ENCODE peak calls at places on chromosomes 13 and 19, in four cellular contexts. One of them, this sample, is unnamed. For H3K4me1, the result is how much of the 10 kb centered on the place peaks cover.

GRCh38 chr13:110109140-110109783 is 197.7 kb downstream of the COL4A1 start:
- DNase-seq in heart right ventricle: no peak
- DNase-seq in uterus: no peak
- DNase-seq in IMR-90: no peak
- DNase-seq in this sample: no peak

GRCh38 chr19:49441210-49441959 is at the start of gene SLC17A7:
- DNase-seq in heart right ventricle: peak
- DNase-seq in uterus: peak
- DNase-seq in IMR-90: no peak
- DNase-seq in this sample: peak

GRCh38 chr13:90185734-90186133 is 1161.8 kb upstream of the MIR17HG start:
- DNase-seq in heart right ventricle: no peak
- DNase-seq in uterus: no peak
- DNase-seq in IMR-90: no peak
- DNase-seq in this sample: no peak

GRCh38 chr19:47497073-47497766 is 13.2 kb upstream of the KPTN start:
- DNase-seq in heart right ventricle: no peak
- DNase-seq in uterus: no peak
- DNase-seq in IMR-90: no peak
- DNase-seq in this sample: no peak

GRCh38 chr19:44747739-44748425 is 626 bp upstream of the BCL3 start:
- DNase-seq in heart right ventricle: peak
- DNase-seq in uterus: peak
- DNase-seq in IMR-90: peak
- DNase-seq in this sample: peak

GRCh38 chr13:80945328-80945727 is 604.4 kb upstream of the SPRY2 start:
- DNase-seq in heart right ventricle: peak
- DNase-seq in uterus: no peak
- DNase-seq in IMR-90: no peak
- DNase-seq in this sample: no peak

GRCh38 chr13:113658836-113659235 is 838 bp upstream of the ATP4B start:
- DNase-seq in heart right ventricle: no peak
- DNase-seq in uterus: peak
- DNase-seq in IMR-90: no peak
- DNase-seq in this sample: peak

GRCh38 chr13:112194579-112194978 is 127.6 kb downstream of the SOX1 start:
- DNase-seq in heart right ventricle: no peak
- DNase-seq in uterus: no peak
- DNase-seq in IMR-90: no peak
- DNase-seq in this sample: no peak

GRCh38 chr13:113275387-113275786 is 21.7 kb upstream of the LAMP1 start:
- DNase-seq in heart right ventricle: no peak
- DNase-seq in uterus: no peak
- DNase-seq in IMR-90: peak
- DNase-seq in this sample: no peak

GRCh38 chr13:91868351-91868750 is 469.9 kb downstream of the GPC5 start:
- DNase-seq in heart right ventricle: no peak
- DNase-seq in uterus: no peak
- DNase-seq in IMR-90: no peak
- DNase-seq in this sample: no peak

GRCh38 chr19:17889609-17890214 is 18.0 kb downstream of the SLC5A5 start:
- DNase-seq in heart right ventricle: no peak
- DNase-seq in uterus: no peak
- DNase-seq in IMR-90: peak
- DNase-seq in this sample: no peak

GRCh38 chr19:12785431-12786011 is 5.8 kb upstream of the JUNB start:
- DNase-seq in heart right ventricle: peak
- DNase-seq in uterus: no peak
- DNase-seq in IMR-90: no peak
- DNase-seq in this sample: no peak
- TF ChIP-seq CTCF in heart right ventricle: no peak
- TF ChIP-seq CTCF in uterus: no peak
- TF ChIP-seq CTCF in IMR-90: no peak
- TF ChIP-seq CTCF in this sample: no peak

DNA sequence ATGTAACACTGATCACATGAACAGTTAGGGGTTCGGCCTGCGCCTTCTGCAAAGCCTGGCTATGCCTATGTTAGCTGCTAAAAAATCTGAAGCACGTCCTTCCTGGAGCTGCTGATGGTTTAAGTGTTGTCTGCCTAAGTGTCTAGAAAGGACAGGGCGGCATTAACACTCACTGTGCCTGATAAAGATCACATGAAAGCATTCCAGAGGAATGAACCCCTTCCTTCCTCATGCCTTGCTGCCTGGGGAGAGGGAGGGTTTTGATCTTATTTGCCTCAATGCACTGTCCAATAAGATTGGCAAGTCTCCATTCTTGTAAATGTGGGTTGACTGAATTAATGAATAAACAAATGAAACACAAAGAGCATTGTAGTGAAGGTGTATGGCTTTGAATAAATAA is 5.2 kb downstream of the DOCK9 start:
- DNase-seq in heart right ventricle: no peak
- DNase-seq in uterus: no peak
- DNase-seq in IMR-90: peak
- DNase-seq in this sample: no peak
- H3K4me1 ChIP-seq in heart right ventricle: half or more
- H3K4me1 ChIP-seq in uterus: under half
- H3K4me1 ChIP-seq in IMR-90: under half
- H3K4me1 ChIP-seq in this sample: half or more

GRCh38 chr13:29707876-29708543 is 112.5 kb upstream of the SLC7A1 start:
- DNase-seq in heart right ventricle: no peak
- DNase-seq in uterus: no peak
- DNase-seq in IMR-90: peak
- DNase-seq in this sample: no peak

GRCh38 chr13:29718694-29719093 is 123.2 kb upstream of the SLC7A1 start:
- DNase-seq in heart right ventricle: no peak
- DNase-seq in uterus: no peak
- DNase-seq in IMR-90: no peak
- DNase-seq in this sample: no peak

GRCh38 chr13:29716493-29716892 is 121.0 kb upstream of the SLC7A1 start:
- DNase-seq in heart right ventricle: no peak
- DNase-seq in uterus: no peak
- DNase-seq in IMR-90: no peak
- DNase-seq in this sample: no peak

GRCh38 chr13:29713841-29714240 is 118.4 kb upstream of the SLC7A1 start:
- DNase-seq in heart right ventricle: no peak
- DNase-seq in uterus: no peak
- DNase-seq in IMR-90: peak
- DNase-seq in this sample: no peak
- TF ChIP-seq CTCF in heart right ventricle: no peak
- TF ChIP-seq CTCF in uterus: peak
- TF ChIP-seq CTCF in IMR-90: peak
- TF ChIP-seq CTCF in this sample: no peak

GRCh38 chr13:22933571-22934181 is 247.1 kb upstream of the SGCG start:
- DNase-seq in heart right ventricle: no peak
- DNase-seq in uterus: no peak
- DNase-seq in IMR-90: no peak
- DNase-seq in this sample: no peak
- H3K4me1 ChIP-seq in heart right ventricle: under half
- H3K4me1 ChIP-seq in uterus: under half
- H3K4me1 ChIP-seq in IMR-90: under half
- H3K4me1 ChIP-seq in this sample: under half

DNA sequence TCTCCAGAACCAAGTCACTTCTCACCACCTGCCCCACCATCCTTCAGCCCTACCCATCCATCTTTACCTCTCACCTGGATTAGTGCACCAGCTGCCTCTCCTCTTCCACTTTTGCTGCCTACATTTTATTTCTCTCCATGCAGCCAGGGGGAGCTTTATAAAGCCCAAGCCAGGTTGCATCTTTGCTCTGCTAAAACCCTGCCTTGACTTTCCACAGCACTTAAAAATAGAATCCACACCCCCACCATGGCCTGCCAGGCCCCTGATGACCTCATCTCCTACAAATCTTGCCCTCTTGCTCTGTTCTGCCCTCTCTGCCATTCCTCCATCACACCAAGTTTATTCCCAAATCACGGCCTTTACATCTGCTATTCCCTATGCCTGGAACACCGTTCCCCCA is 1.8 kb downstream of the HOOK2 start:
- DNase-seq in heart right ventricle: no peak
- DNase-seq in uterus: no peak
- DNase-seq in IMR-90: peak
- DNase-seq in this sample: no peak
- TF ChIP-seq CTCF in heart right ventricle: peak
- TF ChIP-seq CTCF in uterus: no peak
- TF ChIP-seq CTCF in IMR-90: peak
- TF ChIP-seq CTCF in this sample: no peak

GRCh38 chr19:39052846-39053245 is 20.5 kb upstream of the FBXO27 start:
- DNase-seq in heart right ventricle: no peak
- DNase-seq in uterus: no peak
- DNase-seq in IMR-90: no peak
- DNase-seq in this sample: no peak

GRCh38 chr19:39045506-39045905 is 13.2 kb upstream of the FBXO27 start:
- DNase-seq in heart right ventricle: no peak
- DNase-seq in uterus: no peak
- DNase-seq in IMR-90: no peak
- DNase-seq in this sample: no peak

GRCh38 chr19:39046037-39046821 is 13.9 kb upstream of the FBXO27 start:
- DNase-seq in heart right ventricle: no peak
- DNase-seq in uterus: no peak
- DNase-seq in IMR-90: no peak
- DNase-seq in this sample: no peak

GRCh38 chr19:39052243-39052746 is 19.9 kb upstream of the FBXO27 start:
- DNase-seq in heart right ventricle: peak
- DNase-seq in uterus: peak
- DNase-seq in IMR-90: peak
- DNase-seq in this sample: peak

GRCh38 chr19:39047076-39047475 is 14.7 kb upstream of the FBXO27 start:
- DNase-seq in heart right ventricle: no peak
- DNase-seq in uterus: no peak
- DNase-seq in IMR-90: no peak
- DNase-seq in this sample: no peak
- H3K4me1 ChIP-seq in heart right ventricle: under half
- H3K4me1 ChIP-seq in uterus: under half
- H3K4me1 ChIP-seq in IMR-90: under half
- H3K4me1 ChIP-seq in this sample: under half

DNA sequence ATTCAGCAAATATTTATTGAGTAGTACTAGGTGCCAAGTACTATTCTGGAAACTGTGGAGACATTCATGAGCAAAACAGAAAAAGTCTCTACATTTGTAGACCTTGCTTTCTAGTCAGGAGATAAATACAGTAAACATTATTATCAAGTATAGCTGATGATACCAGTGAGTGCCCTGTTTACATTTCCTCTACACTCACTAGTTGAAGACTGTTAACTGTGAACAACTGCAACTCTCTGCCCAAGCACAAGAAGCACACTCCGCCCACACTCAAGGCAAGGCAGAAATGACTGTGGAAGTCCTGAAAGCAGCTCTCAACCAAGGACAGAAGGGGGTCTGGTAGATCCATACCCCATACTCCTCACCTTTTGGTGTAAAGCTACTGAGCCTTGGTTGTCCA is 837.0 kb downstream of the DIAPH3 start:
- DNase-seq in heart right ventricle: no peak
- DNase-seq in uterus: no peak
- DNase-seq in IMR-90: no peak
- DNase-seq in this sample: no peak
- TF ChIP-seq CTCF in heart right ventricle: no peak
- TF ChIP-seq CTCF in uterus: no peak
- TF ChIP-seq CTCF in IMR-90: no peak
- TF ChIP-seq CTCF in this sample: no peak

GRCh38 chr13:99991013-99991805 is 9.6 kb downstream of the ZIC2 start:
- DNase-seq in heart right ventricle: no peak
- DNase-seq in uterus: no peak
- DNase-seq in IMR-90: no peak
- DNase-seq in this sample: no peak
- H3K4me1 ChIP-seq in heart right ventricle: under half
- H3K4me1 ChIP-seq in uterus: under half
- H3K4me1 ChIP-seq in IMR-90: under half
- H3K4me1 ChIP-seq in this sample: under half

DNA sequence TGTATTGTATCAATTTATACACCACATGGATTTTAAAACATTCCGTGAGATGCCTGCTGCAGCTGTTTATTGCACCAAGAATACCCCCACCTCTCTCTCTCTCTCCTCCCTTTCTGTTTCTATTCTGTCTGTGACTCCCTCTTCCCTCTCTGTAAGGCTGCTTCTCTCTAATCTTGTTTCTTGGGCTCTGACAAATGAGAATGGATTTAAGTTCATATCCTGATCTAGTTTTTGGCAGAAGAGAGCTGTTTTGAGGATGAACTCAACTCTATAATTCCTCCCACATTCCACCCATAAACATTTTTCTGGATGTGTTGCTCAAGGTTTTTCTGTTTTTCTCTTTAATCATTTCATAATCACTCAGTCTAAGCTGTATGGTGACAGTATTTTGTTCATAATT is 144.3 kb upstream of the FRY start:
- DNase-seq in heart right ventricle: no peak
- DNase-seq in uterus: no peak
- DNase-seq in IMR-90: peak
- DNase-seq in this sample: no peak
- TF ChIP-seq CTCF in heart right ventricle: no peak
- TF ChIP-seq CTCF in uterus: no peak
- TF ChIP-seq CTCF in IMR-90: no peak
- TF ChIP-seq CTCF in this sample: no peak

GRCh38 chr19:5337126-5337525 is 3.5 kb downstream of the PTPRS start:
- DNase-seq in heart right ventricle: no peak
- DNase-seq in uterus: no peak
- DNase-seq in IMR-90: no peak
- DNase-seq in this sample: no peak

GRCh38 chr19:5337886-5338595 is 2.6 kb downstream of the PTPRS start:
- DNase-seq in heart right ventricle: no peak
- DNase-seq in uterus: no peak
- DNase-seq in IMR-90: no peak
- DNase-seq in this sample: no peak

GRCh38 chr19:5339950-5340636 is 519 bp downstream of the PTPRS start:
- DNase-seq in heart right ventricle: no peak
- DNase-seq in uterus: no peak
- DNase-seq in IMR-90: no peak
- DNase-seq in this sample: no peak

GRCh38 chr19:5339470-5339949 is 1.1 kb downstream of the PTPRS start:
- DNase-seq in heart right ventricle: no peak
- DNase-seq in uterus: no peak
- DNase-seq in IMR-90: no peak
- DNase-seq in this sample: no peak

GRCh38 chr19:5338661-5339469 is 1.7 kb downstream of the PTPRS start:
- DNase-seq in heart right ventricle: no peak
- DNase-seq in uterus: no peak
- DNase-seq in IMR-90: no peak
- DNase-seq in this sample: no peak
- H3K4me1 ChIP-seq in heart right ventricle: under half
- H3K4me1 ChIP-seq in uterus: under half
- H3K4me1 ChIP-seq in IMR-90: under half
- H3K4me1 ChIP-seq in this sample: under half

This sample was measured in sigmoid colon.